ENCODE peak calls at places on chromosome 14, in nine cellular contexts. R, D, C, Q, X, H, J, F and G are unnamed samples.

GRCh38 chr14:102421366-102422057 is 58.8 kb downstream of the TECPR2 start:
- DNase-seq in R (no peak), Q (no peak), H (no peak), X (no peak), D (no peak), J (no peak), C (no peak), F (no peak), G (peak)

GRCh38 chr14:105314287-105315185 is at the start of gene PACS2:
- DNase-seq in R (peak), C (peak), J (no peak), D (peak), H (peak), F (peak), Q (peak), X (peak), G (peak)

GRCh38 chr14:100717371-100717770 is 9.3 kb upstream of the DLK1 start:
- DNase-seq in J (no peak), R (no peak), Q (no peak), X (no peak), C (no peak), D (no peak), H (no peak), F (no peak), G (no peak)

GRCh38 chr14:99990268-99991170 is 74.7 kb upstream of the EVL start:
- DNase-seq in H (no peak), R (no peak), Q (no peak), D (no peak), X (no peak), F (no peak), J (no peak), C (no peak), G (no peak)

GRCh38 chr14:51053157-51053556 is 41.7 kb downstream of the TRIM9 start:
- DNase-seq in F (no peak), D (no peak), H (no peak), J (no peak), X (no peak), Q (no peak), R (no peak), C (no peak), G (no peak)

GRCh38 chr14:23057757-23058653 is 685 bp upstream of the CDH24 start:
- DNase-seq in D (peak), C (peak), H (no peak), J (no peak), X (peak), Q (peak), R (peak), F (peak), G (peak)

GRCh38 chr14:105366386-105367074 is 31.8 kb upstream of the TEX22 start:
- DNase-seq in F (no peak), R (no peak), J (no peak), X (no peak), Q (no peak), D (no peak), C (no peak), H (no peak), G (no peak)

GRCh38 chr14:49945448-49946319 is 52.8 kb downstream of the ARF6 start:
- DNase-seq in X (no peak), C (no peak), D (no peak), H (no peak), R (no peak), F (no peak), J (no peak), Q (no peak), G (no peak)

GRCh38 chr14:42470427-42470719 is 863.7 kb downstream of the LRFN5 start:
- DNase-seq in Q (no peak), D (no peak), X (no peak), H (no peak), J (no peak), F (no peak), R (no peak), C (no peak), G (no peak)

GRCh38 chr14:28348797-28349196 is 417.8 kb upstream of the FOXG1 start:
- DNase-seq in F (no peak), D (no peak), X (no peak), R (no peak), Q (no peak), C (no peak), H (no peak), J (no peak), G (no peak)

GRCh38 chr14:97028382-97028781 is 231.2 kb downstream of the VRK1 start:
- DNase-seq in D (no peak), F (no peak), X (no peak), H (no peak), J (no peak), C (no peak), Q (no peak), R (no peak), G (no peak)

GRCh38 chr14:76228138-76228537 is 76.4 kb downstream of the GPATCH2L start:
- DNase-seq in C (no peak), D (no peak), X (no peak), F (no peak), R (no peak), J (no peak), Q (no peak), H (no peak), G (no peak)

GRCh38 chr14:90508536-90509254 is 111.9 kb downstream of the CALM1 start:
- DNase-seq in D (no peak), R (no peak), J (no peak), F (no peak), X (no peak), C (no peak), H (peak), Q (no peak), G (no peak)

GRCh38 chr14:93960108-93960475 is 16.3 kb downstream of the ASB2 start:
- DNase-seq in C (no peak), F (peak), J (no peak), R (no peak), H (no peak), Q (no peak), D (no peak), X (no peak), G (no peak)

GRCh38 chr14:93655078-93655750 is 133.1 kb downstream of the PRIMA1 start:
- DNase-seq in F (peak), R (no peak), H (peak), J (peak), C (peak), X (peak), Q (no peak), D (peak), G (no peak)

GRCh38 chr14:88786715-88787114 is 6.0 kb downstream of the EML5 start:
- DNase-seq in J (no peak), X (no peak), H (no peak), C (no peak), F (no peak), Q (no peak), D (no peak), R (no peak), G (no peak)